ENCODE peak calls at places on chromosomes 1 and 21, in seven cellular contexts. Z is testis, E is H54, C is ovary, M is esophagus squamous epithelium, I is upper lobe of left lung, U is prostate gland. X is an unnamed sample.

GRCh38 chr1:17732475-17732874 is 22.7 kb upstream of the ACTL8 start:
- DNase-seq in U (no peak), M (no peak), E (peak; percentile 80), Z (no peak), I (no peak), C (no peak), X (no peak)

GRCh38 chr1:157181258-157181657 is 43.1 kb upstream of the ETV3 start:
- DNase-seq in Z (no peak), U (no peak), I (no peak), E (no peak), C (no peak), M (no peak), X (no peak)

GRCh38 chr1:6473974-6474814 is 8.2 kb upstream of the TNFRSF25 start:
- DNase-seq in E (no peak), M (no peak), Z (no peak), C (no peak), I (no peak), U (no peak), X (no peak)

GRCh38 chr1:56825436-56825835 is 6.2 kb upstream of the FYB2 start:
- DNase-seq in E (no peak), C (no peak), M (no peak), I (no peak), Z (no peak), U (no peak), X (no peak)

GRCh38 chr1:150309758-150310495 is 11.4 kb upstream of the PRPF3 start:
- DNase-seq in U (no peak), E (no peak), Z (no peak), M (no peak), C (no peak), I (no peak), X (no peak)

GRCh38 chr1:243930822-243931671 is 81.0 kb upstream of the AKT3 start:
- DNase-seq in M (no peak), C (no peak), E (no peak), U (no peak), Z (no peak), I (no peak), X (no peak)

GRCh38 chr1:6342031-6342430 is 51.5 kb downstream of the ACOT7 start:
- DNase-seq in C (no peak), I (no peak), M (no peak), Z (no peak), U (no peak), E (no peak), X (no peak)

GRCh38 chr1:242651817-242652216 is 127.3 kb upstream of the PLD5 start:
- DNase-seq in Z (no peak), M (no peak), E (no peak), I (no peak), C (no peak), U (no peak), X (no peak)

GRCh38 chr1:173241528-173242347 is 34.6 kb upstream of the TNFSF4 start:
- DNase-seq in C (no peak), M (no peak), U (no peak), Z (no peak), I (no peak), E (no peak), X (no peak)

GRCh38 chr21:40901690-40902089 is 54.7 kb upstream of the DSCAM start:
- DNase-seq in I (no peak), U (peak; percentile 80), M (no peak), Z (no peak), C (no peak), E (no peak), X (no peak)

GRCh38 chr1:159408862-159409400 is 23.1 kb upstream of the OR10J4 start:
- DNase-seq in I (no peak), E (no peak), U (no peak), M (no peak), C (no peak), Z (no peak), X (no peak)

GRCh38 chr1:31239653-31240241 is at the start of gene NKAIN1:
- DNase-seq in C (no peak), E (no peak), M (no peak), Z (no peak), U (no peak), I (no peak), X (no peak)

GRCh38 chr1:24107462-24108225 is 4.3 kb downstream of the MYOM3 start:
- DNase-seq in M (no peak), I (no peak), E (peak; percentile 81), Z (no peak), C (no peak), U (no peak), X (peak; percentile 18)
- TF ChIP-seq POLR2A in M (no peak), I (no peak), E (no peak), Z (no peak), C (no peak), U (no peak), X (no peak)

GRCh38 chr1:38257374-38257773 is 210.8 kb upstream of the POU3F1 start:
- DNase-seq in M (no peak), I (no peak), U (no peak), Z (no peak), C (no peak), E (no peak), X (no peak)

GRCh38 chr1:38258085-38258484 is 211.5 kb upstream of the POU3F1 start:
- DNase-seq in C (no peak), Z (no peak), U (no peak), I (no peak), M (no peak), E (no peak), X (no peak)

GRCh38 chr1:38250356-38250755 is 203.8 kb upstream of the POU3F1 start:
- DNase-seq in I (no peak), U (no peak), E (no peak), Z (no peak), C (no peak), M (no peak), X (no peak)

GRCh38 chr1:38256072-38256471 is 209.5 kb upstream of the POU3F1 start:
- DNase-seq in E (no peak), I (no peak), Z (no peak), M (no peak), U (no peak), C (no peak), X (no peak)

GRCh38 chr1:38253314-38253713 is 206.7 kb upstream of the POU3F1 start:
- DNase-seq in M (no peak), Z (no peak), E (no peak), I (no peak), U (no peak), C (no peak), X (no peak)
- TF ChIP-seq POLR2A in M (no peak), Z (no peak), E (no peak), I (no peak), U (no peak), C (no peak), X (no peak)

GRCh38 chr1:35558374-35559316 is 1.0 kb downstream of the NCDN start:
- DNase-seq in Z (no peak), I (no peak), M (no peak), E (no peak), U (no peak), C (peak; percentile 33), X (no peak)

GRCh38 chr1:35557118-35557610 is at the start of gene KIAA0319L:
- DNase-seq in C (peak; percentile 89), I (peak; percentile 94), M (peak; percentile 74), E (peak; percentile 77), Z (peak; percentile 95), U (peak; percentile 86), X (no peak)

GRCh38 chr1:35556494-35557117 is 597 bp downstream of the KIAA0319L start:
- DNase-seq in U (no peak), M (no peak), I (no peak), E (no peak), C (no peak), Z (no peak), X (no peak)

GRCh38 chr1:35559317-35559944 is 1.8 kb downstream of the NCDN start:
- DNase-seq in E (no peak), U (no peak), M (no peak), Z (no peak), C (no peak), I (no peak), X (no peak)

GRCh38 chr1:35557611-35558373 is at the start of gene NCDN:
- DNase-seq in U (peak; percentile 96), E (peak; percentile 90), C (peak; percentile 96), Z (peak; percentile 97), M (peak; percentile 90), I (peak; percentile 96), X (peak; percentile 93)
- TF ChIP-seq POLR2A in U (peak; percentile 44), E (peak; percentile 90), C (peak; percentile 13), Z (peak; percentile 21), M (peak; percentile 16), I (no peak), X (peak; percentile 50)

GRCh38 chr1:54488831-54489626 is 59.0 kb upstream of the ACOT11 start:
- DNase-seq in C (peak; percentile 91), I (peak; percentile 80), U (peak; percentile 69), M (no peak), Z (peak; percentile 86), E (peak; percentile 91), X (peak; percentile 32)

GRCh38 chr1:54487571-54488050 is 60.4 kb upstream of the ACOT11 start:
- DNase-seq in I (no peak), U (peak; percentile 39), C (no peak), M (no peak), Z (peak; percentile 47), E (no peak), X (no peak)

GRCh38 chr1:54489627-54490240 is 58.3 kb upstream of the ACOT11 start:
- DNase-seq in E (no peak), Z (no peak), M (no peak), I (no peak), C (no peak), U (no peak), X (no peak)

GRCh38 chr1:54486864-54487263 is 61.2 kb upstream of the ACOT11 start:
- DNase-seq in Z (no peak), C (no peak), E (no peak), U (no peak), I (no peak), M (no peak), X (no peak)

DNA sequence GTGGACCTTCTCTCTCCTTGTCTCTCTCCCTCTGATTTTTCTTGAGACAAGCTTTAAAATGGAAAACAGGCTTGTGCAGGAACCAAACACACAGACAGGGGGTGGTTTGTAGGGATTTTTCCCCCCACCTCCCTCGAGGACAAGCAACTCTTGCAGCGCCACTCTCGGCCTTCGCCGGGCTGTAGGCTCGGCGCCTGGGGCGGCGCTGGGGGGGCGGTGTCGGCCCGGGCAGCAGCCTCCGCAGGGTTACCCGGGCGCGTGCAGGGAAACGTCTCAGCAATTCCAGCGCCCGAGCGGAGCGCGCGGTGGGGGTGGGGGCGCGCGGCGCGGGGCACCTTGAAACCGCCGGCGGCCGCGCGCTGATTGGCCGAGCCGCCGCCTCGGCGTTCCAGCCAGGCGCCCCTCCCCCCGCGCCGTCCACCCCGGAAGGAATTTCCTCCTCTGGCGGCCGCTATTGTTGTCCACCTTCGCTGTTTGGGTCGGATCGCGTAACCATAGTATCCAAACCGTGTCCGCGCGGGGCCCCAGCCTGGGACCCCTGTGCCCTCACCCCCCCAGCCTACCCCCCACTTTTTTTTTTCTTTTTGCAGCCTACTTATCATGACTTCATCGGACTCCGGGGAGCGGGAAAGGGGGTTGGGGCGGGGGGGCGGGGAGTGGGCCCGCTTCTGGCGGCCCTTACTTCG is 59.8 kb upstream of the ACOT11 start:
- DNase-seq in I (peak; percentile 90), E (peak; percentile 92), C (peak; percentile 94), M (peak; percentile 24), Z (peak; percentile 94), U (peak; percentile 89), X (peak; percentile 73)
- TF ChIP-seq POLR2A in I (peak; percentile 62), E (no peak), C (peak; percentile 44), M (peak; percentile 17), Z (no peak), U (peak; percentile 10), X (peak; percentile 10)

GRCh38 chr1:212607924-212608208 is 695 bp upstream of the ATF3 start:
- DNase-seq in U (no peak), M (no peak), C (no peak), Z (no peak), E (no peak), I (no peak), X (no peak)
- TF ChIP-seq POLR2A in U (no peak), M (no peak), C (no peak), Z (no peak), E (no peak), I (no peak), X (no peak)